ENCODE peak calls at places on chromosomes 2 and 18, in six cellular contexts. One of them, this sample, is unnamed.

GRCh38 chr2:240705204-240705781 is 13.6 kb downstream of the AQP12A start:
- DNase-seq in K562: no peak
- DNase-seq in GM12878: no peak
- DNase-seq in SK-N-SH: no peak
- DNase-seq in A549: no peak
- DNase-seq in H1: no peak
- DNase-seq in this sample: no peak

GRCh38 chr2:226839960-226840359 is 4.1 kb downstream of the RHBDD1 start:
- DNase-seq in K562: no peak
- DNase-seq in A549: no peak
- DNase-seq in H1: no peak
- DNase-seq in SK-N-SH: no peak
- DNase-seq in GM12878: no peak
- DNase-seq in this sample: no peak

GRCh38 chr2:152376385-152376784 is 41.4 kb downstream of the FMNL2 start:
- DNase-seq in SK-N-SH: no peak
- DNase-seq in K562: no peak
- DNase-seq in H1: no peak
- DNase-seq in A549: no peak
- DNase-seq in GM12878: no peak
- DNase-seq in this sample: no peak

GRCh38 chr2:30763151-30763660 is 44.0 kb downstream of the CAPN13 start:
- DNase-seq in SK-N-SH: no peak
- DNase-seq in K562: no peak
- DNase-seq in A549: no peak
- DNase-seq in H1: no peak
- DNase-seq in GM12878: no peak
- DNase-seq in this sample: no peak

GRCh38 chr2:205686231-205687017 is 4.1 kb downstream of the NRP2 start:
- DNase-seq in SK-N-SH: peak; percentile 69
- DNase-seq in GM12878: no peak
- DNase-seq in K562: no peak
- DNase-seq in H1: no peak
- DNase-seq in A549: no peak
- DNase-seq in this sample: no peak

GRCh38 chr2:142876423-142876822 is 1.0 kb upstream of the KYNU start:
- DNase-seq in SK-N-SH: no peak
- DNase-seq in H1: no peak
- DNase-seq in A549: no peak
- DNase-seq in GM12878: no peak
- DNase-seq in K562: no peak
- DNase-seq in this sample: no peak

GRCh38 chr2:174266288-174266687 is 18.0 kb upstream of the OLA1 start:
- DNase-seq in A549: no peak
- DNase-seq in SK-N-SH: no peak
- DNase-seq in GM12878: no peak
- DNase-seq in K562: no peak
- DNase-seq in H1: no peak
- DNase-seq in this sample: no peak

GRCh38 chr2:11867926-11868325 is 121.5 kb downstream of the LPIN1 start:
- DNase-seq in K562: peak; percentile 89
- DNase-seq in A549: no peak
- DNase-seq in GM12878: no peak
- DNase-seq in H1: no peak
- DNase-seq in SK-N-SH: no peak
- DNase-seq in this sample: no peak

GRCh38 chr18:23249348-23249747 is 114.1 kb downstream of the CABLES1 start:
- DNase-seq in H1: no peak
- DNase-seq in K562: no peak
- DNase-seq in GM12878: no peak
- DNase-seq in SK-N-SH: no peak
- DNase-seq in A549: no peak
- DNase-seq in this sample: no peak

GRCh38 chr2:158300394-158300793 is 156.2 kb downstream of the CCDC148 start:
- DNase-seq in H1: no peak
- DNase-seq in A549: no peak
- DNase-seq in SK-N-SH: no peak
- DNase-seq in K562: no peak
- DNase-seq in GM12878: no peak
- DNase-seq in this sample: peak; percentile 19

DNA sequence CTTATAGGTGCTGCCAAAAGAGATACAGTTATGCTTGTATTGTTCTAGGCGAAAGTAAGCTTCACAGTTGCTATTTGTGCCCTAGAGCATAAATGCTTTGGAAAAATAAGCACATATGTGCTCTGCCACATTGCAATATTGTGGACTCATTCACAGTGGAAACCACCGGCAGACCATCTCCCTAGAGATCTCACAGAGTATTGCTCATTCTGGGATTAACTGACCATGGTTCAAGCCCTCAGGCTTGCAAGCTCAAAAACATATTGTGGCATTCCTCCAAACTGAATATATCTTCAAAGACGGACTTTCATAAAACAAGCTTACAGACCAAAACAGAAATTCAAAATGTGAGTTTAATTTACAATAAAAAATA is 158.2 kb upstream of the CCDC150 start:
- DNase-seq in A549: no peak
- DNase-seq in K562: no peak
- DNase-seq in GM12878: no peak
- DNase-seq in SK-N-SH: no peak
- DNase-seq in H1: no peak
- DNase-seq in this sample: no peak
- TF ChIP-seq CHD2 in A549: no peak
- TF ChIP-seq CHD2 in K562: no peak
- TF ChIP-seq CHD2 in GM12878: no peak
- TF ChIP-seq CHD2 in SK-N-SH: no peak
- TF ChIP-seq CHD2 in H1: no peak
- TF ChIP-seq CHD2 in this sample: no peak

DNA sequence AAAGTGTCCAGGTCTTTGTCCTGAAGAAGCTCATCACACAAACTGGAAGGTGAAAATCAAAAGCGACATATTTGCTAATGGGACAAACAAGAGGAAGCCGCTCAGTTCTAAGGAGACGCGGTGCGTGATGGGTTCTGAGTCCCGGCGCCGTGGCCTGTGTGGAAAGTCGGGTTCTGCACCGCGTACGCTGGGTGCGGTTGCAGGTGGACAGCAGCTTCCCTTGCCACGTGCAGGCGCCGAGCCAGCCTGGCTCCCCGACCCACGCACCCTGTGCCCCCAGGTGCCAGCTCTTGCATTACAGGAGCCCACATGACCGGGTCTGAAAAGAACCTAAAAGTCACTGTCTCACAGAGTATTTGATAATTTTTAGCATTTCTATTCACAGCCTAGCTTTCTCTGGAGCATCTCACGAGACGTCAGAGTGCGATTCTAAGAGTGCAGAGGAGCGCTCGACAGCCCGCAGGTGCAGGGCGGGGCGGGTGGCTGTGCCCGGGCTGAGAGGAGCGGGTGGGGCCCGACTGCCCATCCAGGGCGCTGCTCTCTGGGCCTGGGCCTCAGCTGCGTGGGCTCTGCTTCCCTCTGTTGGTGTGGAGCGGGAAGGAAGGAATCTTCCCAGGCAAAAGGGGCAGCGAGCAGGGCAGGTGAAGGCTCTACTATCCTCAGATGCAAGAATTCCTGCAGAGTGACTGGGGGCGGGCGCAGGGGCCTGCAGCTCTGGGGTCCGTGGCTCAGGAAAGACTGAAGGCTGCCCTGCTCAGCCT is 39.4 kb downstream of the MYT1L start:
- DNase-seq in A549: peak; percentile 9
- DNase-seq in GM12878: no peak
- DNase-seq in H1: peak; percentile 43
- DNase-seq in K562: peak; percentile 9
- DNase-seq in SK-N-SH: peak; percentile 85
- DNase-seq in this sample: no peak
- TF ChIP-seq CHD2 in A549: no peak
- TF ChIP-seq CHD2 in GM12878: no peak
- TF ChIP-seq CHD2 in H1: no peak
- TF ChIP-seq CHD2 in K562: no peak
- TF ChIP-seq CHD2 in SK-N-SH: no peak
- TF ChIP-seq CHD2 in this sample: no peak

GRCh38 chr2:15608392-15608761 is 16.7 kb downstream of the DDX1 start:
- DNase-seq in H1: no peak
- DNase-seq in K562: no peak
- DNase-seq in A549: no peak
- DNase-seq in SK-N-SH: no peak
- DNase-seq in GM12878: no peak
- DNase-seq in this sample: no peak
- TF ChIP-seq CHD2 in H1: no peak
- TF ChIP-seq CHD2 in K562: no peak
- TF ChIP-seq CHD2 in A549: no peak
- TF ChIP-seq CHD2 in SK-N-SH: no peak
- TF ChIP-seq CHD2 in GM12878: no peak
- TF ChIP-seq CHD2 in this sample: no peak

DNA sequence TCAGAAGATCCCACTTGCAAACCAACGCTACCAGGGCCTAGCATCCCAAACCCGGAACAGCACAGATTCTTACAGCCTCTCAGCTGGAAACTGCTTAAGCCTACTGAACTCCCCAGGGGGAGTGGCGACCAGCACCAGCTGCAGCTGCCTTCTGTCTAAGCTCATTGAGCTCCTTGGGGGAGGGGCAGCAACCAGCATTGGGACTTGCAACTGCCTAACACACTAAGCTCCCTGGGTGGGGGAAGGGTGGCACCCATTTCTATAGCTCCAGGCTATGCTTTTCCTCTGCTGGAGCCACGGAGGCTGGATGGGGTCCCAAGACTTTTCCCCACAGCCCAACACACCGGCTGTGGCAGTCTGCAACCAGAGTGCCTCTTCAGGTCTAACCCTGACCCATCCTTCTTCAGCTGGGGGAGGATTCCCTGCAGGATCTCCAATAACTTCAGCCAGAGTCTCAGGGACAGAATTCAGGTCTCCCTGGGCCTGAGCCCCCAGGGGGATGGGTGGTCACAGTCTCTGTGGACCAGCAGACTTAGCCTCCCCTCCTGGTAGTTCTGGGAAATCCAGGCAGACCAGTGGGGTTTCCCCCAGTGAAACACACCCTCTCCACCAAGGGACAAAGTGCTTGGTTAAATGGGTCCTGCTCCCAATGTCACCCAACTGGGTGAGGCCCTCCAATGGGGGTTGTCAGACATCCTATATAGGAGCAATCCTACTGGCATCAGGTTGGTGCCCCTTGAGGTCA is 45.9 kb upstream of the ITGA4 start:
- DNase-seq in GM12878: peak; percentile 30
- DNase-seq in H1: peak; percentile 51
- DNase-seq in SK-N-SH: no peak
- DNase-seq in A549: no peak
- DNase-seq in K562: no peak
- DNase-seq in this sample: no peak
- TF ChIP-seq CHD2 in GM12878: peak; percentile 64
- TF ChIP-seq CHD2 in H1: no peak
- TF ChIP-seq CHD2 in SK-N-SH: no peak
- TF ChIP-seq CHD2 in A549: no peak
- TF ChIP-seq CHD2 in K562: no peak
- TF ChIP-seq CHD2 in this sample: no peak

GRCh38 chr18:3815991-3816390 is 366.0 kb downstream of the TGIF1 start:
- DNase-seq in GM12878: no peak
- DNase-seq in SK-N-SH: no peak
- DNase-seq in A549: no peak
- DNase-seq in K562: no peak
- DNase-seq in H1: no peak
- DNase-seq in this sample: no peak

GRCh38 chr18:3814840-3815239 is 364.9 kb downstream of the TGIF1 start:
- DNase-seq in GM12878: no peak
- DNase-seq in SK-N-SH: no peak
- DNase-seq in H1: no peak
- DNase-seq in A549: no peak
- DNase-seq in K562: no peak
- DNase-seq in this sample: no peak

GRCh38 chr18:3819933-3820332 is 370.0 kb downstream of the TGIF1 start:
- DNase-seq in K562: no peak
- DNase-seq in GM12878: no peak
- DNase-seq in SK-N-SH: no peak
- DNase-seq in H1: no peak
- DNase-seq in A549: no peak
- DNase-seq in this sample: no peak

GRCh38 chr18:3821524-3821923 is 371.6 kb downstream of the TGIF1 start:
- DNase-seq in K562: no peak
- DNase-seq in SK-N-SH: no peak
- DNase-seq in A549: no peak
- DNase-seq in H1: no peak
- DNase-seq in GM12878: no peak
- DNase-seq in this sample: no peak

DNA sequence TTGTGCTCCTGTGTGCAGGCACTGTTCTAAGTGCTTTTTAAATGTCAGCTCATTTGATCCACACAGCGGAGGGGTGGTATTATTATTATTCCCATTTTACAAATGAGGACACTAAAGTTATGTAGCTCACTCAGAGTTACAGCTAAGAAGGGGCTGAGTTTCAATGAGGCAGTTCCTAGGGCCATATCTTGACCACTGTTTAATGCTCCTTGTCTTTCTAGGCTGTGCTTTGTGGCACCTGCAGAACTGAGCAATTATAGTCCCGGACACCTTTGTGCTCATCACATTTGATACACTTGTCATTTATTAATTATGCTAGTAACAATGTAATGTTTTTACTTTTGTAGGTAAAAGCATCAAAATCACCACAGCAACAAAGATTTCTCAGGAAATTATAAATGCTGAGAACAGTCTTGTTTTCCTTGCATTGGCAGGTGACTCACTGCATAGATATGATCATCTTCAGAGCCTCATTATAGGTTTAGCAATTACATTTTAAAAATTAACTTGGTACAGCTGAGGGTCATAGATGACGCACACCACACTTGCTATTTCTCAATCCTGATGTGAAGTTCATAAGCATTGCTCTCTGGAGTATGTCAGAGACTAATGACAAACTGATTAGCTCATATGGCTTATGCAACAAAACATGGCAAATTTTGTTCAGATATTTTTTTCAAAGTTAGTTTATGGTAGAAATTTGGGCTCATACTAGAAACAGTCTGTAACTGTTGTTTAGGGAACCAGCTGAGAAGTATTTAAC is 366.8 kb downstream of the TGIF1 start:
- DNase-seq in A549: peak; percentile 22
- DNase-seq in GM12878: no peak
- DNase-seq in H1: no peak
- DNase-seq in K562: no peak
- DNase-seq in SK-N-SH: no peak
- DNase-seq in this sample: peak; percentile 44
- TF ChIP-seq CHD2 in A549: no peak
- TF ChIP-seq CHD2 in GM12878: no peak
- TF ChIP-seq CHD2 in H1: no peak
- TF ChIP-seq CHD2 in K562: no peak
- TF ChIP-seq CHD2 in SK-N-SH: no peak
- TF ChIP-seq CHD2 in this sample: no peak

GRCh38 chr2:70121627-70122372 is 34.5 kb downstream of the PCBP1 start:
- DNase-seq in K562: no peak
- DNase-seq in GM12878: no peak
- DNase-seq in H1: no peak
- DNase-seq in A549: no peak
- DNase-seq in SK-N-SH: no peak
- DNase-seq in this sample: peak; percentile 40

GRCh38 chr2:70122470-70122869 is 35.2 kb downstream of the PCBP1 start:
- DNase-seq in SK-N-SH: no peak
- DNase-seq in GM12878: no peak
- DNase-seq in K562: no peak
- DNase-seq in A549: no peak
- DNase-seq in H1: no peak
- DNase-seq in this sample: no peak

GRCh38 chr2:70123829-70124117 is 36.5 kb downstream of the PCBP1 start:
- DNase-seq in K562: no peak
- DNase-seq in H1: no peak
- DNase-seq in GM12878: no peak
- DNase-seq in A549: no peak
- DNase-seq in SK-N-SH: no peak
- DNase-seq in this sample: no peak

GRCh38 chr2:70124983-70125480 is 37.8 kb downstream of the PCBP1 start:
- DNase-seq in GM12878: no peak
- DNase-seq in SK-N-SH: peak; percentile 89
- DNase-seq in K562: peak; percentile 63
- DNase-seq in H1: no peak
- DNase-seq in A549: peak; percentile 71
- DNase-seq in this sample: no peak

GRCh38 chr2:70123051-70123828 is 36.0 kb downstream of the PCBP1 start:
- DNase-seq in A549: no peak
- DNase-seq in GM12878: no peak
- DNase-seq in H1: peak; percentile 63
- DNase-seq in SK-N-SH: no peak
- DNase-seq in K562: peak; percentile 50
- DNase-seq in this sample: no peak
- TF ChIP-seq CHD2 in A549: no peak
- TF ChIP-seq CHD2 in GM12878: no peak
- TF ChIP-seq CHD2 in H1: no peak
- TF ChIP-seq CHD2 in SK-N-SH: no peak
- TF ChIP-seq CHD2 in K562: no peak
- TF ChIP-seq CHD2 in this sample: no peak

This sample was measured in HepG2.